ENCODE peak calls at places on chromosome 5, in seven cellular contexts. One of them, this sample, is unnamed.

GRCh38 chr5:53882637-53883036 is 322.2 kb downstream of the NDUFS4 start:
- DNase-seq in AG04450: no peak
- DNase-seq in adrenal gland: no peak
- DNase-seq in hepatocyte: no peak
- DNase-seq in lower leg skin: no peak
- DNase-seq in PC-3: no peak
- DNase-seq in Panc1: no peak
- DNase-seq in this sample: no peak

GRCh38 chr5:73438048-73438896 is 10.3 kb downstream of the FOXD1 start:
- DNase-seq in Panc1: no peak
- DNase-seq in hepatocyte: no peak
- DNase-seq in adrenal gland: no peak
- DNase-seq in AG04450: no peak
- DNase-seq in lower leg skin: no peak
- DNase-seq in PC-3: peak; percentile 8
- DNase-seq in this sample: no peak

GRCh38 chr5:80072103-80073073 is 37.2 kb downstream of the THBS4 start:
- DNase-seq in PC-3: peak; percentile 42
- DNase-seq in lower leg skin: no peak
- DNase-seq in adrenal gland: no peak
- DNase-seq in AG04450: no peak
- DNase-seq in Panc1: no peak
- DNase-seq in hepatocyte: no peak
- DNase-seq in this sample: no peak

GRCh38 chr5:24183941-24184340 is 460.8 kb downstream of the CDH10 start:
- DNase-seq in Panc1: no peak
- DNase-seq in PC-3: peak; percentile 27
- DNase-seq in AG04450: no peak
- DNase-seq in hepatocyte: no peak
- DNase-seq in adrenal gland: no peak
- DNase-seq in lower leg skin: no peak
- DNase-seq in this sample: no peak

GRCh38 chr5:93572101-93572772 is 8.8 kb downstream of the NR2F1-AS1 start:
- DNase-seq in Panc1: no peak
- DNase-seq in AG04450: no peak
- DNase-seq in adrenal gland: peak; percentile 24
- DNase-seq in PC-3: no peak
- DNase-seq in hepatocyte: no peak
- DNase-seq in lower leg skin: no peak
- DNase-seq in this sample: no peak

GRCh38 chr5:132776077-132776931 is 735 bp downstream of the SEPTIN8 start:
- DNase-seq in hepatocyte: peak; percentile 55
- DNase-seq in Panc1: no peak
- DNase-seq in PC-3: peak; percentile 41
- DNase-seq in adrenal gland: no peak
- DNase-seq in lower leg skin: no peak
- DNase-seq in AG04450: no peak
- DNase-seq in this sample: no peak

GRCh38 chr5:55702612-55703345 is 9.3 kb downstream of the SLC38A9 start:
- DNase-seq in lower leg skin: no peak
- DNase-seq in PC-3: no peak
- DNase-seq in AG04450: no peak
- DNase-seq in Panc1: no peak
- DNase-seq in hepatocyte: no peak
- DNase-seq in adrenal gland: no peak
- DNase-seq in this sample: no peak

GRCh38 chr5:59560553-59560952 is 333.0 kb downstream of the PDE4D start:
- DNase-seq in adrenal gland: no peak
- DNase-seq in PC-3: no peak
- DNase-seq in lower leg skin: no peak
- DNase-seq in hepatocyte: no peak
- DNase-seq in Panc1: no peak
- DNase-seq in AG04450: no peak
- DNase-seq in this sample: no peak

GRCh38 chr5:147442134-147442726 is 67.6 kb downstream of the DPYSL3 start:
- DNase-seq in Panc1: no peak
- DNase-seq in PC-3: no peak
- DNase-seq in lower leg skin: no peak
- DNase-seq in AG04450: no peak
- DNase-seq in hepatocyte: no peak
- DNase-seq in adrenal gland: no peak
- DNase-seq in this sample: no peak

GRCh38 chr5:177600458-177601018 is 606 bp downstream of the B4GALT7 start:
- DNase-seq in lower leg skin: no peak
- DNase-seq in Panc1: no peak
- DNase-seq in adrenal gland: no peak
- DNase-seq in hepatocyte: no peak
- DNase-seq in PC-3: peak; percentile 24
- DNase-seq in AG04450: no peak
- DNase-seq in this sample: no peak

GRCh38 chr5:32331217-32331926 is 18.6 kb upstream of the MTMR12 start:
- DNase-seq in Panc1: no peak
- DNase-seq in adrenal gland: no peak
- DNase-seq in lower leg skin: no peak
- DNase-seq in AG04450: no peak
- DNase-seq in PC-3: peak; percentile 24
- DNase-seq in hepatocyte: peak; percentile 36
- DNase-seq in this sample: no peak

GRCh38 chr5:150571836-150572235 is 63.9 kb downstream of the NDST1 start:
- DNase-seq in Panc1: no peak
- DNase-seq in lower leg skin: no peak
- DNase-seq in AG04450: no peak
- DNase-seq in adrenal gland: no peak
- DNase-seq in PC-3: no peak
- DNase-seq in hepatocyte: no peak
- DNase-seq in this sample: no peak

GRCh38 chr5:36569456-36569855 is 37.0 kb upstream of the SLC1A3 start:
- DNase-seq in adrenal gland: no peak
- DNase-seq in lower leg skin: peak; percentile 53
- DNase-seq in AG04450: no peak
- DNase-seq in Panc1: no peak
- DNase-seq in PC-3: no peak
- DNase-seq in hepatocyte: no peak
- DNase-seq in this sample: no peak

GRCh38 chr5:98785244-98785643 is 11.8 kb downstream of the RGMB start:
- DNase-seq in AG04450: no peak
- DNase-seq in hepatocyte: no peak
- DNase-seq in adrenal gland: no peak
- DNase-seq in lower leg skin: no peak
- DNase-seq in Panc1: no peak
- DNase-seq in PC-3: no peak
- DNase-seq in this sample: no peak

GRCh38 chr5:78801413-78801812 is 152.8 kb upstream of the LHFPL2 start:
- DNase-seq in hepatocyte: no peak
- DNase-seq in lower leg skin: no peak
- DNase-seq in adrenal gland: no peak
- DNase-seq in AG04450: no peak
- DNase-seq in Panc1: no peak
- DNase-seq in PC-3: no peak
- DNase-seq in this sample: no peak

GRCh38 chr5:149046196-149046829 is 16.5 kb downstream of the SH3TC2 start:
- DNase-seq in hepatocyte: no peak
- DNase-seq in adrenal gland: no peak
- DNase-seq in AG04450: no peak
- DNase-seq in lower leg skin: no peak
- DNase-seq in PC-3: no peak
- DNase-seq in Panc1: no peak
- DNase-seq in this sample: no peak

GRCh38 chr5:88250010-88250409 is 18.6 kb downstream of the TMEM161B start:
- DNase-seq in Panc1: no peak
- DNase-seq in lower leg skin: no peak
- DNase-seq in adrenal gland: no peak
- DNase-seq in PC-3: no peak
- DNase-seq in hepatocyte: no peak
- DNase-seq in AG04450: no peak
- DNase-seq in this sample: no peak

GRCh38 chr5:124746916-124747769 is 704 bp upstream of the ZNF608 start:
- DNase-seq in adrenal gland: peak; percentile 83
- DNase-seq in AG04450: peak; percentile 84
- DNase-seq in Panc1: no peak
- DNase-seq in lower leg skin: peak; percentile 88
- DNase-seq in hepatocyte: peak; percentile 93
- DNase-seq in PC-3: peak; percentile 56
- DNase-seq in this sample: no peak

GRCh38 chr5:169154660-169155059 is 146.3 kb downstream of the SLIT3 start:
- DNase-seq in AG04450: no peak
- DNase-seq in lower leg skin: no peak
- DNase-seq in PC-3: no peak
- DNase-seq in adrenal gland: no peak
- DNase-seq in Panc1: no peak
- DNase-seq in hepatocyte: no peak
- DNase-seq in this sample: no peak

GRCh38 chr5:133227897-133228296 is 176.1 kb downstream of the HSPA4 start:
- DNase-seq in Panc1: no peak
- DNase-seq in adrenal gland: no peak
- DNase-seq in PC-3: no peak
- DNase-seq in AG04450: no peak
- DNase-seq in lower leg skin: no peak
- DNase-seq in hepatocyte: no peak
- DNase-seq in this sample: no peak

GRCh38 chr5:41574391-41574790 is 64.0 kb upstream of the PLCXD3 start:
- DNase-seq in Panc1: no peak
- DNase-seq in PC-3: no peak
- DNase-seq in lower leg skin: no peak
- DNase-seq in AG04450: no peak
- DNase-seq in hepatocyte: no peak
- DNase-seq in adrenal gland: no peak
- DNase-seq in this sample: no peak

GRCh38 chr5:171152382-171152781 is 156.7 kb upstream of the TLX3 start:
- DNase-seq in Panc1: no peak
- DNase-seq in AG04450: no peak
- DNase-seq in adrenal gland: no peak
- DNase-seq in hepatocyte: no peak
- DNase-seq in lower leg skin: no peak
- DNase-seq in PC-3: peak; percentile 76
- DNase-seq in this sample: no peak

GRCh38 chr5:74624931-74625505 is 15.5 kb downstream of the ENC1 start:
- DNase-seq in lower leg skin: no peak
- DNase-seq in AG04450: no peak
- DNase-seq in hepatocyte: no peak
- DNase-seq in PC-3: no peak
- DNase-seq in Panc1: no peak
- DNase-seq in adrenal gland: no peak
- DNase-seq in this sample: no peak

GRCh38 chr5:67266654-67267350 is 70.2 kb upstream of the CD180 start:
- DNase-seq in hepatocyte: no peak
- DNase-seq in PC-3: no peak
- DNase-seq in Panc1: no peak
- DNase-seq in lower leg skin: no peak
- DNase-seq in AG04450: no peak
- DNase-seq in adrenal gland: no peak
- DNase-seq in this sample: no peak

GRCh38 chr5:157165668-157166067 is 396 bp downstream of the GARIN3 start:
- DNase-seq in AG04450: no peak
- DNase-seq in Panc1: no peak
- DNase-seq in PC-3: no peak
- DNase-seq in hepatocyte: no peak
- DNase-seq in adrenal gland: no peak
- DNase-seq in lower leg skin: no peak
- DNase-seq in this sample: no peak

GRCh38 chr5:104643320-104643719 is 1080.7 kb upstream of the NUDT12 start:
- DNase-seq in lower leg skin: no peak
- DNase-seq in adrenal gland: no peak
- DNase-seq in PC-3: no peak
- DNase-seq in hepatocyte: peak; percentile 45
- DNase-seq in AG04450: no peak
- DNase-seq in Panc1: no peak
- DNase-seq in this sample: no peak

GRCh38 chr5:96080557-96080956 is 118.9 kb upstream of the ELL2 start:
- DNase-seq in Panc1: no peak
- DNase-seq in AG04450: no peak
- DNase-seq in hepatocyte: no peak
- DNase-seq in PC-3: peak; percentile 52
- DNase-seq in adrenal gland: no peak
- DNase-seq in lower leg skin: no peak
- DNase-seq in this sample: peak; percentile 26

GRCh38 chr5:14749579-14750091 is 85.1 kb downstream of the OTULIN start:
- DNase-seq in PC-3: peak; percentile 73
- DNase-seq in Panc1: no peak
- DNase-seq in lower leg skin: no peak
- DNase-seq in adrenal gland: no peak
- DNase-seq in hepatocyte: no peak
- DNase-seq in AG04450: no peak
- DNase-seq in this sample: no peak

GRCh38 chr5:110496276-110496675 is 230.2 kb downstream of the TMEM232 start:
- DNase-seq in lower leg skin: no peak
- DNase-seq in hepatocyte: no peak
- DNase-seq in AG04450: no peak
- DNase-seq in adrenal gland: no peak
- DNase-seq in PC-3: peak; percentile 11
- DNase-seq in Panc1: no peak
- DNase-seq in this sample: no peak
- TF ChIP-seq CTCF in lower leg skin: no peak
- TF ChIP-seq CTCF in hepatocyte: no peak
- TF ChIP-seq CTCF in AG04450: no peak
- TF ChIP-seq CTCF in adrenal gland: no peak
- TF ChIP-seq CTCF in PC-3: peak; percentile 45
- TF ChIP-seq CTCF in Panc1: no peak
- TF ChIP-seq CTCF in this sample: no peak

DNA sequence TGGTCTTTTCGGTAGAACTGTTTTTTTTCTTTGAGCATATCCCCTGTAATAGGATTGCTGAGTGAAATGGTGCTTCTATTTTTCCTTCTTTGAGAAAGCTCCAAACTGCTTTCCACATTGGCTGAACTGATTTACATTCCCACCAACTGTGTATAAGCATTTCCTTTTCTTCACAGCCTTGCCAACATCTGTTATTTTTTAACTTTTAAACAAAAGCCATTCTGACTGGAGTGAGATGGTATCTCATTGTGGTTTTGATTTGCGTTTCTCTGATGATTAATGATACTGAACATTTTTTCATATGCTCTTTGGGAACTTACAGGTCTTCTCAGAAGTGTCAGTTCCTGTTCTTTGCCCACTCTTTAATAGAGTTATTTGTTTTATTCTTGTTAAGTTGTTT is 764.8 kb downstream of the MTRR start:
- DNase-seq in hepatocyte: no peak
- DNase-seq in Panc1: no peak
- DNase-seq in adrenal gland: no peak
- DNase-seq in PC-3: peak; percentile 15
- DNase-seq in AG04450: no peak
- DNase-seq in lower leg skin: no peak
- DNase-seq in this sample: peak; percentile 6
- H3K4me3 ChIP-seq in hepatocyte: no peak overlapping the region
- H3K4me3 ChIP-seq in Panc1: no peak overlapping the region
- H3K4me3 ChIP-seq in adrenal gland: no peak overlapping the region
- H3K4me3 ChIP-seq in PC-3: no peak overlapping the region
- H3K4me3 ChIP-seq in AG04450: no peak overlapping the region
- H3K4me3 ChIP-seq in lower leg skin: no peak overlapping the region
- H3K4me3 ChIP-seq in this sample: no peak overlapping the region

GRCh38 chr5:102545175-102545574 is 46.4 kb upstream of the SLCO6A1 start:
- DNase-seq in PC-3: peak; percentile 55
- DNase-seq in hepatocyte: peak; percentile 67
- DNase-seq in lower leg skin: no peak
- DNase-seq in Panc1: no peak
- DNase-seq in AG04450: no peak
- DNase-seq in adrenal gland: no peak
- DNase-seq in this sample: no peak
- TF ChIP-seq CTCF in PC-3: peak; percentile 74
- TF ChIP-seq CTCF in hepatocyte: peak; percentile 35
- TF ChIP-seq CTCF in lower leg skin: no peak
- TF ChIP-seq CTCF in Panc1: peak; percentile 47
- TF ChIP-seq CTCF in AG04450: peak; percentile 33
- TF ChIP-seq CTCF in adrenal gland: no peak
- TF ChIP-seq CTCF in this sample: peak; percentile 26

GRCh38 chr5:61626639-61627282 is 294.7 kb downstream of the ZSWIM6 start:
- DNase-seq in adrenal gland: no peak
- DNase-seq in PC-3: no peak
- DNase-seq in Panc1: no peak
- DNase-seq in AG04450: no peak
- DNase-seq in hepatocyte: no peak
- DNase-seq in lower leg skin: no peak
- DNase-seq in this sample: no peak
- H3K4me3 ChIP-seq in adrenal gland: peak overlapping the region; percentile 77
- H3K4me3 ChIP-seq in PC-3: no peak overlapping the region
- H3K4me3 ChIP-seq in Panc1: no peak overlapping the region
- H3K4me3 ChIP-seq in AG04450: no peak overlapping the region
- H3K4me3 ChIP-seq in hepatocyte: no peak overlapping the region
- H3K4me3 ChIP-seq in lower leg skin: no peak overlapping the region
- H3K4me3 ChIP-seq in this sample: no peak overlapping the region

This sample was measured in BJ.